ENCODE peak calls at places on chromosomes 4 and X, in four cellular contexts. I, R, L and P are unnamed samples.

GRCh38 chr4:107862658-107863057 is 37.9 kb downstream of the SGMS2 start:
- DNase-seq in I (no peak), R (no peak), L (peak; percentile 25), P (no peak)

GRCh38 chr4:87018751-87019150 is 83.9 kb downstream of the AFF1 start:
- DNase-seq in I (no peak), R (no peak), L (no peak), P (no peak)

GRCh38 chr4:77044458-77045124 is 31.2 kb downstream of the CCNI start:
- DNase-seq in I (peak; percentile 22), R (no peak), L (no peak), P (no peak)

GRCh38 chr4:10521386-10521785 is 64.2 kb upstream of the ZNF518B start:
- DNase-seq in I (no peak), R (no peak), L (no peak), P (no peak)

GRCh38 chrX:131270085-131270484 is 19.0 kb downstream of the IGSF1 start:
- DNase-seq in I (no peak), R (no peak), L (no peak), P (no peak)

GRCh38 chr4:80197132-80197573 is at the start of gene PRDM8:
- DNase-seq in I (no peak), R (no peak), L (no peak), P (no peak)

GRCh38 chrX:40734956-40735317 is 405 bp downstream of the MED14 start:
- DNase-seq in I (no peak), R (peak; percentile 29), L (peak; percentile 35), P (no peak)

GRCh38 chrX:148417934-148418333 is 82.5 kb upstream of the AFF2 start:
- DNase-seq in I (no peak), R (no peak), L (no peak), P (no peak)

GRCh38 chrX:112058255-112058654 is 24.3 kb downstream of the TRPC5 start:
- DNase-seq in I (no peak), R (no peak), L (no peak), P (no peak)

GRCh38 chr4:36841583-36842326 is 402.8 kb upstream of the NWD2 start:
- DNase-seq in I (peak; percentile 11), R (no peak), L (no peak), P (no peak)

GRCh38 chr4:142845293-142846070 is 619 bp downstream of the INPP4B start:
- DNase-seq in I (peak; percentile 4), R (no peak), L (peak; percentile 27), P (no peak)

GRCh38 chrX:110399497-110399896 is 40.8 kb downstream of the RTL9 start:
- DNase-seq in I (no peak), R (no peak), L (no peak), P (no peak)

GRCh38 chrX:81577028-81577427 is 375.1 kb downstream of the SH3BGRL start:
- DNase-seq in I (no peak), R (no peak), L (no peak), P (no peak)

GRCh38 chr4:144353240-144353639 is 212.7 kb upstream of the GYPA start:
- DNase-seq in I (no peak), R (no peak), L (no peak), P (no peak)

GRCh38 chr4:134628074-134628473 is 426.5 kb upstream of the PABPC4L start:
- DNase-seq in I (no peak), R (no peak), L (no peak), P (no peak)

DNA sequence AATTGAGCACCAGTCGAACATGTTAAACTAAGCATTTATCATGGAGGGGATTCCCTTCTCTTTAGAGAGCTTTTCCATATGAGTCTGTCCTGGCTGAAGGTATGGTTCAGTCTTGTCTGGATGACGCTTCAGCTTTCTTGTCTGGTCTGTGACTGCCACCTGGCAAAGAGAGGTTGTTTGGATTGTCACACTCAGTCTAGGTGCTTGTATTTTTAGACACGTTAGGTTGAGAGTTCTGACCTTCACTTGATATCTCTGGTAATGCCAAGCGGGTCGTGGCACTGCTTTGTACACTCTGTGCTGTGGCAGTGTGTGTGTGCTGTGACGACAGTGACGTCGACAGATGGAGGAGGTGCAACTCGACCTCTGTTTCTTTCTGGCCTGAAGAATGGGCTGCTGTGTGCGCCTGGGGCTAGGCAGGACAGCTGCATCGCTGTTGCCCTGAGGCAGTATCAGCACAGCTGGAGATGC is 12.6 kb downstream of the NOCT start:
- DNase-seq in I (no peak), R (no peak), L (no peak), P (no peak)
- TF ChIP-seq CTCF in I (no peak), R (no peak), L (no peak), P (no peak)

GRCh38 chrX:87578978-87579377 is 61.4 kb downstream of the KLHL4 start:
- DNase-seq in I (no peak), R (no peak), L (no peak), P (no peak)
- TF ChIP-seq CTCF in I (no peak), R (no peak), L (no peak), P (no peak)

DNA sequence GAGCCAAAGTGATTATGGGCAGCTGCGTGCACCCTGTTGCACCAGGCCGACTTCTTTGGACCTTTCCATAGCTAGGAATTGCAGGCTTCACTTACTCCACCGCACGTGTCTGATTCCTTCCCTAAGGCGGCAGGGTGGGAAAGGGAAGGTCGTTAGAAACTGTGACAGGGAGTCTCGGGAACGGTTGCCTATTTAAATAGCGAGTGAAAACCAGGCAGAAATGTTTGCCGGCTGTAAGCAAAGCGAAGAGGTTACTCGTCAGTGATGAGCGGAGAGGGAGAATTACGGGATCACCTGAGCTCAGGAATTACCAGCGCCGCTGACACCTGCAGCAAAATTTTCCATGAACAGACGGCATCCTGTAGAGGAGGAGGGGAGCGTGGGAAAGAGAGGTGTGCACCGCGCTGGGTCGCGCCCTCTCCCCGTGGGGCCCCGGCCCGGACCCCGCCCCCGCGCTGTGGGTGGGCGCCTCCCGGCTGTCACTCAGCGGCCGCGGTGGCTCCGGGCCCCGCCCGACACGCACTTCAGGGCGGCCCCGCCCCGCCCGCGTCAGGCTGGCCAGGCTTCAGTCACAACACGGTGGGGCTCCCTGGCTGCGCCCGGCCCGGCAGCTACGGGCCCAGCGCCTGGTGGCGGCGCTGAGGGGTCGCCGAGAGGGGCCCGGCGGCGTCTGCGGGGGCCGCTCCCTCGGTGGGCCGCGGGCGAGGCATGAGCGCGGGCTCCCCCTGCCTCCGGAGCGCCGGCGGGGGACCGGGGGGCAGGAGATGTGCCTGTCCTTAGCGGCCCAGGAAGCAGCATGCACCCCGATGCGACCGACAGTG is at the start of gene SNX25:
- DNase-seq in I (peak; percentile 92), R (peak; percentile 39), L (peak; percentile 90), P (peak; percentile 94)
- TF ChIP-seq CTCF in I (peak; percentile 56), R (no peak), L (no peak), P (no peak)

GRCh38 chrX:71440401-71440800 is 74.2 kb downstream of the TAF1 start:
- DNase-seq in I (no peak), R (peak; percentile 29), L (no peak), P (no peak)

GRCh38 chrX:71439898-71440297 is 73.7 kb downstream of the TAF1 start:
- DNase-seq in I (no peak), R (no peak), L (no peak), P (no peak)

DNA sequence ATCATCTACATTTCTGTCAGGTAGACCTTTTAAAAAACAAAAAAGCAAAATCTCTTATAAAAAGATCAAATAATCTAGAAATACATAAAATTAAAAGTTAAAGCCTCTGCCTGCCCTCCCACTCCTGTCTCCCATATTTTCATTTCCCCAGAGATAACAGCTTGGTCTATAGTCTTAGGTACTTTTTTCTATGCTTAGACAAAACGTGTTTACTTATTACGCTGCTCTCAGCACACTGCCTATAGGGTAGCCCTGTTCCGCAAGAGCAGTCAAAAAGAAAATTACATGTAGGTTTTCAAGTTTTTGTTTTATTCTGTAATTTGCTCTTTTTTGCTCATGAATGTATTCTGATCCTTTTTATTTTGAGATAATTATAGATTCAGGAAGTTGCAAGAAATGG is 73.3 kb downstream of the TAF1 start:
- DNase-seq in I (no peak), R (no peak), L (no peak), P (no peak)
- TF ChIP-seq CTCF in I (no peak), R (no peak), L (no peak), P (no peak)

GRCh38 chrX:95071621-95072020 is 1397.6 kb downstream of the FAM133A start:
- DNase-seq in I (no peak), R (no peak), L (no peak), P (no peak)

GRCh38 chrX:95071052-95071451 is 1397.0 kb downstream of the FAM133A start:
- DNase-seq in I (no peak), R (no peak), L (no peak), P (no peak)

DNA sequence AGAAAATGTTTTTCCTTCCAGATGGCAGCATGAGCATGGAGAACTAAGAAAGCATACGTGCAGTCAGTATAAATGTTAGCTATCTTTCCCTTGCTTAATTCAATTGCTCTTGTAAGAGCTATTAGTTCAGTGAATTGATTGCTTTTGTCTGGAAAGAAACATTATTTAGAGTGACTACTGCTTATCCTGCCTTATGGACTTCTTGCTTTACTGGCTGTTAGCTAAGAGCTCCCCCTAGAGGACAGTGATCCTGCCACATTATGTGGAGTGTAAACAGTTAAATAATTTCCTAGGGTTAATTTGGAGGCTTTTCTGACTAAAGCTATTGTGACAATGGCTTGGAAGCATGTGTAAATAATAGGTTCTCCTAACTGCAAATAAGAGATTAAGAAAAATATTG is 1402.4 kb downstream of the FAM133A start:
- DNase-seq in I (no peak), R (peak; percentile 23), L (no peak), P (no peak)
- TF ChIP-seq CTCF in I (peak; percentile 77), R (peak; percentile 27), L (peak; percentile 28), P (no peak)

GRCh38 chrX:53481093-53481492 is 46.9 kb upstream of the HSD17B10 start:
- DNase-seq in I (no peak), R (peak; percentile 35), L (peak; percentile 31), P (no peak)
- TF ChIP-seq CTCF in I (peak; percentile 42), R (no peak), L (peak; percentile 29), P (no peak)

DNA sequence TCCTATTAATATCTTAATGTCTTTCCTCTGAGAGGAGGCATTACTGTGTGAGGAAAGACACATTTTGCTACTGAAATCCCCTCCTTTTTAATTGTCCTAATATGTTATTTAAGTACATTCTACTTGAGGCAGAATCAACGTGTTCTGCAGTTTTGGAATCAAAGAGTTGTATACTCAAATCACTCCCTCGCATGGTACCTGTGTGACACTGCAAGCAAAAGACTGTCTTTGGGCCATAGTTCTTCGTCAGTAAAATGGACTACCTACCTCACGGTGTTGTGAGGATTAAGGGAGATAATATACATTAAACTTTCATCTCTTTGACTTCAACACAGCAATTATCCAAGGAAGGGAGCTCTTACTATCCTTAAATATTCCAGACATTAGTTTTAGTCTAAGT is 61.5 kb downstream of the TIGD2 start:
- DNase-seq in I (no peak), R (no peak), L (no peak), P (no peak)
- TF ChIP-seq CTCF in I (no peak), R (no peak), L (no peak), P (no peak)

DNA sequence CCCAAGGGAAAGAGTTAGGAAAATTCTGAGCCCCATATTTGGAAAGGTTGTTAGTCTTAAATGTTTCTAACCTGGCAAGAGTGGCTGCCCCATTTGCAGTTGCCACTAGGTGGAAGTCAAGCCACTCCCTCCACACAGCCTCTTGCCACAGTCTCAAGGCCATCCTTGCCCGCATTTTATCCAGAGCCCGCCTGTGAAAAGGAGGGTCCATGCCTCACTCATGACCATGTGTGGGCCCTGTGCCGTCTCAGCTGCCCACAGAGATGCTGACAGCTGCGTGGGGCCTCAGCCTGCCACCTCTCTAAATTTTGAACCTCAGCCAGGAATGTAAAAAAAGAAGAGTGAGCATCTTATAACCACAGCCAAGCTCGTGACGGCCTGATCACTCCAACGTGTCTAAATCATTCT is 201.5 kb upstream of the FAM241A start:
- DNase-seq in I (peak; percentile 40), R (peak; percentile 15), L (peak; percentile 53), P (no peak)
- TF ChIP-seq CTCF in I (peak; percentile 77), R (peak; percentile 54), L (peak; percentile 57), P (no peak)